ENCODE peak calls at places on chromosomes 3 and 15, in six cellular contexts. U, O, G, T, J and N are unnamed samples.
A peak's percentile ranks its signal among the peaks of the same experiment; 100 is the strongest.

GRCh38 chr3:116112686-116113085 is 332.6 kb downstream of the LSAMP start:
- DNase-seq in J (peak; percentile 13), T (no peak), O (no peak), G (no peak), U (no peak), N (no peak)

GRCh38 chr15:25186906-25187645 is 232.3 kb downstream of the SNRPN start:
- DNase-seq in J (no peak), U (no peak), T (no peak), G (no peak), O (no peak), N (no peak)

GRCh38 chr3:45667569-45667967 is 21.6 kb upstream of the SACM1L start:
- DNase-seq in O (no peak), G (no peak), T (no peak), J (no peak), U (no peak), N (no peak)

GRCh38 chr3:102038477-102039142 is 189.3 kb downstream of the NFKBIZ start:
- DNase-seq in T (no peak), J (no peak), G (no peak), U (peak; percentile 25), O (no peak), N (no peak)

GRCh38 chr3:139339219-139339906 is 4.5 kb upstream of the MRPS22 start:
- DNase-seq in J (no peak), G (no peak), O (no peak), U (no peak), T (no peak), N (no peak)

GRCh38 chr3:169172535-169172934 is 491.0 kb downstream of the MECOM start:
- DNase-seq in J (no peak), G (no peak), O (no peak), U (no peak), T (no peak), N (no peak)

GRCh38 chr3:173902866-173903265 is 505.3 kb downstream of the NLGN1 start:
- DNase-seq in U (no peak), G (no peak), O (no peak), J (no peak), T (no peak), N (no peak)

GRCh38 chr3:16402451-16402850 is 111.0 kb downstream of the RFTN1 start:
- DNase-seq in T (no peak), O (no peak), J (peak; percentile 59), G (peak; percentile 18), U (no peak), N (no peak)

GRCh38 chr3:13823692-13824091 is 56.2 kb downstream of the WNT7A start:
- DNase-seq in U (no peak), T (no peak), J (no peak), O (no peak), G (no peak), N (no peak)

GRCh38 chr15:92163641-92164040 is 230.0 kb upstream of the ST8SIA2 start:
- DNase-seq in J (no peak), T (no peak), U (no peak), G (no peak), O (no peak), N (no peak)

GRCh38 chr15:74044267-74045110 is 37.9 kb downstream of the GOLGA6A start:
- DNase-seq in T (no peak), U (no peak), O (no peak), G (no peak), J (no peak), N (no peak)

GRCh38 chr3:9386060-9386459 is 11.4 kb upstream of the SETD5 start:
- DNase-seq in U (no peak), J (no peak), G (no peak), T (no peak), O (no peak), N (no peak)

GRCh38 chr3:126728680-126729079 is 24.6 kb downstream of the CHCHD6 start:
- DNase-seq in J (no peak), G (no peak), O (no peak), U (no peak), T (no peak), N (no peak)

GRCh38 chr3:80445053-80445452 is 677.3 kb upstream of the ROBO1 start:
- DNase-seq in T (no peak), J (no peak), G (no peak), O (no peak), U (no peak), N (no peak)

GRCh38 chr3:5426094-5426883 is 238.8 kb downstream of the EDEM1 start:
- DNase-seq in U (peak; percentile 64), O (peak; percentile 77), G (peak; percentile 8), T (peak; percentile 71), J (peak; percentile 58), N (peak; percentile 95)

GRCh38 chr3:27638604-27639003 is 83.5 kb downstream of the EOMES start:
- DNase-seq in T (no peak), O (no peak), U (no peak), G (no peak), J (no peak), N (no peak)

GRCh38 chr3:177647876-177648275 is 450.6 kb upstream of the TBL1XR1 start:
- DNase-seq in J (no peak), G (no peak), O (no peak), U (no peak), T (no peak), N (no peak)

GRCh38 chr15:88863412-88863811 is 31.9 kb downstream of the HAPLN3 start:
- DNase-seq in O (no peak), G (no peak), T (no peak), J (no peak), U (no peak), N (no peak)

GRCh38 chr3:111924283-111924682 is 54.5 kb upstream of the ABHD10 start:
- DNase-seq in O (no peak), G (peak; percentile 20), U (no peak), T (no peak), J (no peak), N (no peak)

GRCh38 chr15:39124155-39124924 is 456.5 kb upstream of the THBS1 start:
- DNase-seq in J (peak; percentile 61), T (no peak), U (no peak), G (no peak), O (no peak), N (no peak)

GRCh38 chr3:42336103-42336502 is 70.1 kb upstream of the CCK start:
- DNase-seq in G (no peak), J (no peak), T (no peak), U (no peak), O (no peak), N (peak; percentile 68)

GRCh38 chr3:45048244-45048643 is 22.1 kb downstream of the CLEC3B start:
- DNase-seq in U (no peak), O (no peak), J (no peak), G (no peak), T (no peak), N (no peak)

GRCh38 chr3:15372918-15373317 is 40.5 kb upstream of the SH3BP5 start:
- DNase-seq in J (no peak), O (no peak), G (no peak), T (no peak), U (no peak), N (no peak)

GRCh38 chr15:56519000-56519399 is 54.1 kb upstream of the MNS1 start:
- DNase-seq in U (no peak), J (no peak), O (no peak), T (no peak), G (no peak), N (no peak)

GRCh38 chr15:92880796-92881569 is 19.1 kb upstream of the CHD2 start:
- DNase-seq in T (no peak), O (no peak), J (no peak), U (no peak), G (no peak), N (no peak)